ENCODE peak calls at places on chromosomes 5 and 9, in five cellular contexts. C is astrocyte, O is body of pancreas, L is AG04450, H is HL-60. A is an unnamed sample.

GRCh38 chr5:119055267-119055666 is 15.6 kb upstream of the DMXL1 start:
- DNase-seq in O (no peak), L (no peak), C (no peak), H (no peak), A (no peak)

GRCh38 chr9:96150324-96151023 is 151.5 kb downstream of the HSD17B3 start:
- DNase-seq in H (peak; percentile 66), L (no peak), O (peak; percentile 26), C (peak; percentile 12), A (no peak)

GRCh38 chr5:173642895-173643481 is 26.5 kb upstream of the BOD1 start:
- DNase-seq in C (no peak), O (no peak), H (no peak), L (no peak), A (no peak)

GRCh38 chr5:94192658-94193391 is 425.6 kb downstream of the KIAA0825 start:
- DNase-seq in O (no peak), L (no peak), H (no peak), C (no peak), A (no peak)

GRCh38 chr5:173903396-173904140 is 15.4 kb downstream of the CPEB4 start:
- DNase-seq in C (no peak), H (no peak), L (no peak), O (no peak), A (no peak)

GRCh38 chr5:72441861-72442540 is 65.2 kb downstream of the ZNF366 start:
- DNase-seq in C (peak; percentile 95), H (no peak), L (peak; percentile 80), O (no peak), A (peak; percentile 92)

GRCh38 chr9:37951671-37952579 is 48.0 kb upstream of the SLC25A51 start:
- DNase-seq in O (no peak), L (no peak), C (no peak), H (no peak), A (no peak)

GRCh38 chr9:3329361-3329760 is 196.4 kb downstream of the RFX3 start:
- DNase-seq in H (no peak), O (no peak), C (peak; percentile 20), L (no peak), A (no peak)

GRCh38 chr9:121498150-121498486 is 1.5 kb downstream of the GGTA1 start:
- DNase-seq in C (peak; percentile 53), L (peak; percentile 29), O (peak; percentile 78), H (no peak), A (peak; percentile 81)

GRCh38 chr5:80871541-80871961 is 88.6 kb upstream of the RASGRF2 start:
- DNase-seq in C (peak; percentile 49), H (no peak), L (peak; percentile 6), O (no peak), A (peak; percentile 59)

GRCh38 chr5:106481375-106481774 is 1189.4 kb downstream of the EFNA5 start:
- DNase-seq in C (peak; percentile 0), H (no peak), L (no peak), O (no peak), A (no peak)

GRCh38 chr5:72486371-72486770 is 20.8 kb downstream of the ZNF366 start:
- DNase-seq in H (no peak), C (peak; percentile 77), O (no peak), L (no peak), A (no peak)

GRCh38 chr9:99368341-99369326 is 146.6 kb downstream of the SEC61B start:
- DNase-seq in C (peak; percentile 78), H (peak; percentile 7), O (peak; percentile 13), L (no peak), A (peak; percentile 55)

GRCh38 chr5:143470120-143470519 is 66.6 kb upstream of the NR3C1 start:
- DNase-seq in H (no peak), C (no peak), O (no peak), L (no peak), A (no peak)

GRCh38 chr5:116947691-116948528 is 373.3 kb upstream of the SEMA6A start:
- DNase-seq in H (peak; percentile 28), L (no peak), C (peak; percentile 2), O (peak; percentile 81), A (peak; percentile 29)

GRCh38 chr9:18496586-18496985 is 22.6 kb downstream of the ADAMTSL1 start:
- DNase-seq in H (no peak), L (no peak), C (no peak), O (no peak), A (no peak)

GRCh38 chr9:87128844-87129493 is 181.7 kb upstream of the GAS1 start:
- DNase-seq in L (no peak), H (no peak), O (no peak), C (no peak), A (no peak)

DNA sequence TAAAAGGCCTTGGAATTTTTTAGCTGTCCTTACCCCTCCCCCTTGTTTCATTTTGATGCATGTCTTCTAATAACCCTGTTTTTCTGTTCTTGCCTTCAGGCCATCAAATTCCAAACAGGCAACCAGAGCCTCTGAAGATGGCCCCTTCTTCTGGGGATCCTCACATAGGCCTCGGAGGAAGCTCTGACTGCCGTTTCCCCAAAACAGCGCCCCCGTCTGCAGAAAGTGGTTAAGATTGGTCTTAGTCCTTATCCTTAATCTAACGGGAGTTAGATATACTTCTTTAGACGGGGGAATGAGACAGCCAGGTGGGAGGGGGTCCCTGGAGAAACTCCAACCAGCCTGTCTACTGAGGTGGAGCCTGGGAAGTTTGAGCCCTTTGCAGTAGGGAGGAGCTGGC is 226.3 kb upstream of the ZNF608 start:
- DNase-seq in O (no peak), L (no peak), C (no peak), H (no peak), A (no peak)
- TF ChIP-seq CTCF in O (no peak), L (no peak), C (no peak), H (no peak), A (peak; percentile 8)

GRCh38 chr9:97293207-97293721 is 14.2 kb upstream of the CCDC180 start:
- DNase-seq in H (no peak), C (peak; percentile 17), L (no peak), O (peak; percentile 25), A (peak; percentile 41)
- H3K27ac ChIP-seq in H (no peak overlapping the region), C (no peak overlapping the region), L (no peak overlapping the region), O (no peak overlapping the region), A (no peak overlapping the region)

GRCh38 chr9:89312154-89312616 is 1.2 kb downstream of the CKS2 start:
- DNase-seq in C (no peak), O (no peak), H (no peak), L (no peak), A (no peak)

GRCh38 chr9:89311346-89312153 is 555 bp downstream of the CKS2 start:
- DNase-seq in C (no peak), H (no peak), O (no peak), L (no peak), A (no peak)

GRCh38 chr9:89309166-89309565 is 1.8 kb upstream of the CKS2 start:
- DNase-seq in C (no peak), L (no peak), O (no peak), H (no peak), A (no peak)

GRCh38 chr9:89309608-89310485 is 1.1 kb upstream of the CKS2 start:
- DNase-seq in H (no peak), O (no peak), L (no peak), C (no peak), A (no peak)

DNA sequence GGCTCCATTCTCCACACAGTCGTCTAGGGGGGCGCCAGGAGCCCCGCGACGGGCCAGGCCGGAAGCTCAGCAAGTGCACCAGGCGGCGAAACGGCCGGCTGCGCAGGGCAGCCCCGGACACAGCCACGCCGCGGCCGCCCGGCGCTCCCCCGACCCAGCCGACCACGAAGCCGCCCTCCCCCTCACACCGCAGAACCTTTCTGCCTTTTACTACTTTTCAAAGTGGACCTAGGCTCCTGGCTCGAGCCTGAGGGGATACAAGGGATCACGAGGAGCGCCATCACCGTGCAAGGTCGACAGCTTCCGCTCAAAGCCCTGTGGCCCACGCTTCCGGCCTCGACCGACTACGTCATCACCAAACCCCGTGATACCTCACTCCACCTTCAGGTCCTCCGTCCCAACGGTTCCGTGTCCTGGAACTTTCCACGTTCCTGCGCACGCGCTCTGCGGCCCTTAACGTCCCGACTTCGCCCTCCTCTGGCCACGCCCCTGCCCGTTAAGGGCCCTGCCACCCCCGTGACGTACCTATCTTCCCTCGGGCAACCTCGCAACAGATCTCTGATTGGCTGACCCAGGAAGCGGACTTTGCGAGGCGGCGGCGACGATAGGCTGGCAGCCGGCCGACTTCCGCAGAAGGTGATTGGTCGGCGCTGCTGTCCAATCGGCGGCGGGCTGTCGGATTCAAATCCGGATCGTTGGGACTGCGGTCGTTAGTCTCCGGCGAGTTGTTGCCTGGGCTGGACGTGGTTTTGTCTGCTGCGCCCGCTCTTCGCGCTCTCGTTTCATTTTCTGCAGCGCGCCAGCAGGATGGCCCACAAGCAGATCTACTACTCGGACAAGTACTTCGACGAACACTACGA is at the start of gene CKS2:
- DNase-seq in H (peak; percentile 100), L (peak; percentile 100), C (peak; percentile 99), O (peak; percentile 100), A (peak; percentile 100)
- TF ChIP-seq CTCF in H (no peak), L (no peak), C (no peak), O (peak; percentile 25), A (no peak)

GRCh38 chr5:159210846-159211245 is 1.5 kb upstream of the RNF145 start:
- DNase-seq in L (no peak), H (no peak), O (no peak), C (no peak), A (no peak)
- H3K27ac ChIP-seq in L (no peak overlapping the region), H (peak overlapping the region; percentile 78), O (no peak overlapping the region), C (no peak overlapping the region), A (no peak overlapping the region)

DNA sequence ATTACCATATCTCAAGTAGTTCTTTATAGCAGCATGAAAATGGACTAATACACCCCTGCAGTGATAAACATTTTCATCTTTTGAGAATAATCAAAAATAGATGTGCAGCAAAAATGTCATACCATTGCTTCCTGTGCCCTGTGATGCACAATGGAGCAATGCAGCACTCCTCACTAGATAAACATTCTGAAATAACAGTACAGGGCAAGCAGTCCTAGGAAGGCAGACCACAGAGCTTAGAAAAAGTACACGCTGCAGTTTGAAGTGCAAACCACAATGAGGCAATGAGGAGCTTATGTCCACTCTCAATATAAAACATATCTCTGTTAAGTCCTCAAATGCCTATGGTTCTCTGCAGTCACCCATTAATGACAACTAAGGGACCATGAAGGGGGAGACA is 367.6 kb downstream of the PDE4D start:
- DNase-seq in O (no peak), L (peak; percentile 4), H (no peak), C (peak; percentile 86), A (peak; percentile 94)
- TF ChIP-seq CTCF in O (no peak), L (no peak), H (no peak), C (peak; percentile 15), A (peak; percentile 34)

GRCh38 chr9:134063088-134063875 is 4.5 kb downstream of the BRD3 start:
- DNase-seq in O (no peak), H (no peak), C (no peak), L (no peak), A (no peak)
- H3K27ac ChIP-seq in O (no peak overlapping the region), H (no peak overlapping the region), C (no peak overlapping the region), L (no peak overlapping the region), A (no peak overlapping the region)

GRCh38 chr5:61623401-61624069 is 291.5 kb downstream of the ZSWIM6 start:
- DNase-seq in L (no peak), C (peak; percentile 12), H (no peak), O (no peak), A (peak; percentile 9)
- TF ChIP-seq CTCF in L (peak; percentile 24), C (peak; percentile 30), H (no peak), O (no peak), A (peak; percentile 57)

GRCh38 chr5:88818296-88818695 is 64.7 kb downstream of the MEF2C start:
- DNase-seq in O (no peak), L (no peak), C (no peak), H (no peak), A (no peak)

GRCh38 chr5:88813805-88814584 is 69.0 kb downstream of the MEF2C start:
- DNase-seq in O (no peak), L (no peak), H (no peak), C (no peak), A (peak; percentile 14)

GRCh38 chr5:88808153-88808552 is 74.8 kb downstream of the MEF2C start:
- DNase-seq in H (no peak), C (no peak), L (no peak), O (no peak), A (no peak)

GRCh38 chr5:88815048-88815789 is 67.8 kb downstream of the MEF2C start:
- DNase-seq in C (no peak), H (no peak), O (no peak), L (no peak), A (no peak)

GRCh38 chr5:88813244-88813643 is 69.7 kb downstream of the MEF2C start:
- DNase-seq in C (no peak), L (no peak), O (no peak), H (no peak), A (no peak)
- H3K27ac ChIP-seq in C (no peak overlapping the region), L (no peak overlapping the region), O (no peak overlapping the region), H (no peak overlapping the region), A (no peak overlapping the region)